ENCODE peak calls at places on chromosome 10, in eight cellular contexts. One of them, this sample, is unnamed.

GRCh38 chr10:110005716-110006115 is 2.1 kb upstream of the ADD3 start:
- DNase-seq in amniotic stem cell: no peak
- DNase-seq in B cell: no peak
- DNase-seq in NCI-H82: peak
- DNase-seq in KBM-7: no peak
- DNase-seq in BE2C: peak
- DNase-seq in pons: peak
- DNase-seq in Calu3: peak
- DNase-seq in this sample: no peak

GRCh38 chr10:76282122-76283030 is 851.0 kb downstream of the LRMDA start:
- DNase-seq in amniotic stem cell: no peak
- DNase-seq in B cell: no peak
- DNase-seq in NCI-H82: peak
- DNase-seq in KBM-7: no peak
- DNase-seq in BE2C: peak
- DNase-seq in pons: no peak
- DNase-seq in Calu3: no peak
- DNase-seq in this sample: no peak

GRCh38 chr10:28822719-28823464 is 145.6 kb downstream of the BAMBI start:
- DNase-seq in amniotic stem cell: no peak
- DNase-seq in B cell: no peak
- DNase-seq in NCI-H82: no peak
- DNase-seq in KBM-7: no peak
- DNase-seq in BE2C: no peak
- DNase-seq in pons: no peak
- DNase-seq in Calu3: no peak
- DNase-seq in this sample: no peak

GRCh38 chr10:6233725-6234277 is 31.1 kb downstream of the PFKFB3 start:
- DNase-seq in amniotic stem cell: no peak
- DNase-seq in B cell: no peak
- DNase-seq in NCI-H82: no peak
- DNase-seq in KBM-7: no peak
- DNase-seq in BE2C: no peak
- DNase-seq in pons: no peak
- DNase-seq in Calu3: no peak
- DNase-seq in this sample: no peak

GRCh38 chr10:32171213-32171612 is 115.0 kb upstream of the KIF5B start:
- DNase-seq in amniotic stem cell: no peak
- DNase-seq in B cell: no peak
- DNase-seq in NCI-H82: no peak
- DNase-seq in KBM-7: no peak
- DNase-seq in BE2C: no peak
- DNase-seq in pons: no peak
- DNase-seq in Calu3: peak
- DNase-seq in this sample: no peak

GRCh38 chr10:44759122-44759521 is 152.0 kb upstream of the TMEM72 start:
- DNase-seq in amniotic stem cell: no peak
- DNase-seq in B cell: no peak
- DNase-seq in NCI-H82: no peak
- DNase-seq in KBM-7: peak
- DNase-seq in BE2C: no peak
- DNase-seq in pons: peak
- DNase-seq in Calu3: no peak
- DNase-seq in this sample: no peak

GRCh38 chr10:131931981-131932380 is 31.2 kb downstream of the PPP2R2D start:
- DNase-seq in amniotic stem cell: no peak
- DNase-seq in B cell: no peak
- DNase-seq in NCI-H82: no peak
- DNase-seq in KBM-7: no peak
- DNase-seq in BE2C: no peak
- DNase-seq in pons: no peak
- DNase-seq in Calu3: no peak
- DNase-seq in this sample: no peak

GRCh38 chr10:14481752-14482151 is 151.0 kb upstream of the FRMD4A start:
- DNase-seq in amniotic stem cell: no peak
- DNase-seq in B cell: no peak
- DNase-seq in NCI-H82: no peak
- DNase-seq in KBM-7: no peak
- DNase-seq in BE2C: no peak
- DNase-seq in pons: peak
- DNase-seq in Calu3: no peak
- DNase-seq in this sample: no peak